ENCODE peak calls at places on chromosomes 4 and X, in ten cellular contexts. One of them, this sample, is unnamed.

GRCh38 chr4:183413562-183414200 is 30.8 kb upstream of the CDKN2AIP start:
- DNase-seq in T-helper 2 cell: no peak
- DNase-seq in lower lobe of right lung: no peak
- DNase-seq in neural crest cell: no peak
- DNase-seq in adrenal gland: no peak
- DNase-seq in NCI-H1092: no peak
- DNase-seq in NCI-H1436: no peak
- DNase-seq in GOT3: no peak
- DNase-seq in memory B cell: no peak
- DNase-seq in uterus: no peak
- DNase-seq in this sample: no peak

GRCh38 chr4:183797445-183798248 is 107.5 kb upstream of the STOX2 start:
- DNase-seq in GOT3: no peak
- DNase-seq in NCI-H1092: no peak
- DNase-seq in NCI-H1436: no peak
- DNase-seq in uterus: no peak
- DNase-seq in lower lobe of right lung: peak
- DNase-seq in memory B cell: no peak
- DNase-seq in neural crest cell: peak
- DNase-seq in T-helper 2 cell: no peak
- DNase-seq in adrenal gland: peak
- DNase-seq in this sample: no peak

GRCh38 chr4:42927946-42928345 is 35.4 kb downstream of the GRXCR1 start:
- DNase-seq in NCI-H1092: no peak
- DNase-seq in memory B cell: no peak
- DNase-seq in T-helper 2 cell: no peak
- DNase-seq in neural crest cell: no peak
- DNase-seq in GOT3: no peak
- DNase-seq in adrenal gland: no peak
- DNase-seq in uterus: no peak
- DNase-seq in NCI-H1436: no peak
- DNase-seq in lower lobe of right lung: no peak
- DNase-seq in this sample: no peak

GRCh38 chr4:164904941-164905340 is 28.0 kb downstream of the APELA start:
- DNase-seq in NCI-H1092: no peak
- DNase-seq in neural crest cell: no peak
- DNase-seq in lower lobe of right lung: no peak
- DNase-seq in GOT3: no peak
- DNase-seq in T-helper 2 cell: no peak
- DNase-seq in NCI-H1436: no peak
- DNase-seq in adrenal gland: no peak
- DNase-seq in memory B cell: no peak
- DNase-seq in uterus: no peak
- DNase-seq in this sample: no peak

GRCh38 chr4:151169223-151169622 is 69.8 kb downstream of the RPS3A start:
- DNase-seq in NCI-H1092: peak
- DNase-seq in NCI-H1436: no peak
- DNase-seq in GOT3: no peak
- DNase-seq in adrenal gland: peak
- DNase-seq in lower lobe of right lung: no peak
- DNase-seq in T-helper 2 cell: no peak
- DNase-seq in memory B cell: no peak
- DNase-seq in neural crest cell: no peak
- DNase-seq in uterus: peak
- DNase-seq in this sample: no peak

GRCh38 chrX:10611441-10612090 is 8.8 kb downstream of the MID1 start:
- DNase-seq in adrenal gland: no peak
- DNase-seq in memory B cell: no peak
- DNase-seq in T-helper 2 cell: no peak
- DNase-seq in lower lobe of right lung: no peak
- DNase-seq in NCI-H1092: no peak
- DNase-seq in uterus: no peak
- DNase-seq in GOT3: no peak
- DNase-seq in neural crest cell: no peak
- DNase-seq in NCI-H1436: no peak
- DNase-seq in this sample: no peak

GRCh38 chrX:48569958-48570357 is 4.3 kb upstream of the RBM3 start:
- DNase-seq in T-helper 2 cell: no peak
- DNase-seq in adrenal gland: peak
- DNase-seq in neural crest cell: no peak
- DNase-seq in uterus: no peak
- DNase-seq in GOT3: no peak
- DNase-seq in memory B cell: no peak
- DNase-seq in NCI-H1092: no peak
- DNase-seq in lower lobe of right lung: no peak
- DNase-seq in NCI-H1436: no peak
- DNase-seq in this sample: no peak

GRCh38 chrX:152177497-152178269 is 39.3 kb upstream of the MAGEA10 start:
- DNase-seq in uterus: no peak
- DNase-seq in neural crest cell: no peak
- DNase-seq in lower lobe of right lung: no peak
- DNase-seq in memory B cell: no peak
- DNase-seq in NCI-H1436: no peak
- DNase-seq in adrenal gland: no peak
- DNase-seq in T-helper 2 cell: no peak
- DNase-seq in GOT3: no peak
- DNase-seq in NCI-H1092: no peak
- DNase-seq in this sample: no peak

GRCh38 chrX:145630081-145630480 is 187.5 kb upstream of the SLITRK2 start:
- DNase-seq in lower lobe of right lung: no peak
- DNase-seq in T-helper 2 cell: no peak
- DNase-seq in adrenal gland: no peak
- DNase-seq in neural crest cell: no peak
- DNase-seq in NCI-H1436: no peak
- DNase-seq in GOT3: no peak
- DNase-seq in memory B cell: no peak
- DNase-seq in NCI-H1092: no peak
- DNase-seq in uterus: no peak
- DNase-seq in this sample: no peak

GRCh38 chrX:147342197-147342596 is 527.7 kb upstream of the CXorf51A start:
- DNase-seq in NCI-H1436: no peak
- DNase-seq in neural crest cell: no peak
- DNase-seq in GOT3: no peak
- DNase-seq in memory B cell: no peak
- DNase-seq in T-helper 2 cell: no peak
- DNase-seq in adrenal gland: peak
- DNase-seq in NCI-H1092: no peak
- DNase-seq in lower lobe of right lung: no peak
- DNase-seq in uterus: no peak
- DNase-seq in this sample: no peak

GRCh38 chrX:97389761-97390192 is 506.1 kb downstream of the RPA4 start:
- DNase-seq in NCI-H1092: no peak
- DNase-seq in adrenal gland: peak
- DNase-seq in memory B cell: no peak
- DNase-seq in uterus: no peak
- DNase-seq in NCI-H1436: no peak
- DNase-seq in neural crest cell: no peak
- DNase-seq in T-helper 2 cell: no peak
- DNase-seq in GOT3: peak
- DNase-seq in lower lobe of right lung: no peak
- DNase-seq in this sample: no peak

GRCh38 chr4:25030283-25031076 is at the start of gene LGI2:
- DNase-seq in lower lobe of right lung: peak
- DNase-seq in uterus: peak
- DNase-seq in GOT3: no peak
- DNase-seq in NCI-H1092: peak
- DNase-seq in neural crest cell: peak
- DNase-seq in adrenal gland: peak
- DNase-seq in T-helper 2 cell: no peak
- DNase-seq in memory B cell: no peak
- DNase-seq in NCI-H1436: no peak
- DNase-seq in this sample: peak

GRCh38 chrX:155031657-155032056 is 5.0 kb downstream of the FUNDC2 start:
- DNase-seq in uterus: no peak
- DNase-seq in memory B cell: no peak
- DNase-seq in lower lobe of right lung: no peak
- DNase-seq in adrenal gland: no peak
- DNase-seq in neural crest cell: no peak
- DNase-seq in GOT3: no peak
- DNase-seq in NCI-H1092: no peak
- DNase-seq in T-helper 2 cell: no peak
- DNase-seq in NCI-H1436: no peak
- DNase-seq in this sample: no peak

GRCh38 chrX:141341341-141341740 is 99.0 kb upstream of the SPANXC start:
- DNase-seq in neural crest cell: no peak
- DNase-seq in NCI-H1092: no peak
- DNase-seq in NCI-H1436: no peak
- DNase-seq in memory B cell: no peak
- DNase-seq in uterus: no peak
- DNase-seq in T-helper 2 cell: no peak
- DNase-seq in lower lobe of right lung: no peak
- DNase-seq in GOT3: no peak
- DNase-seq in adrenal gland: peak
- DNase-seq in this sample: no peak

GRCh38 chr4:28313729-28314713 is 1453.4 kb downstream of the STIM2 start:
- DNase-seq in GOT3: no peak
- DNase-seq in uterus: no peak
- DNase-seq in NCI-H1092: no peak
- DNase-seq in NCI-H1436: no peak
- DNase-seq in adrenal gland: no peak
- DNase-seq in lower lobe of right lung: no peak
- DNase-seq in neural crest cell: no peak
- DNase-seq in T-helper 2 cell: no peak
- DNase-seq in memory B cell: no peak
- DNase-seq in this sample: peak

GRCh38 chr4:126753592-126753991 is 879.2 kb upstream of the INTU start:
- DNase-seq in adrenal gland: no peak
- DNase-seq in NCI-H1092: no peak
- DNase-seq in GOT3: no peak
- DNase-seq in memory B cell: no peak
- DNase-seq in uterus: no peak
- DNase-seq in lower lobe of right lung: no peak
- DNase-seq in T-helper 2 cell: no peak
- DNase-seq in NCI-H1436: no peak
- DNase-seq in neural crest cell: no peak
- DNase-seq in this sample: no peak

This sample was measured in NCI-H774.